ENCODE peak calls at places on chromosomes 7 and 10, in four cellular contexts. T is right lobe of liver, I is AG04450, Q is A549. L is an unnamed sample.

GRCh38 chr7:135499818-135500217 is 10.1 kb downstream of the CNOT4 start:
- DNase-seq in T (no peak), I (no peak), Q (no peak), L (no peak)

GRCh38 chr10:69232252-69232651 is 12.1 kb downstream of the HKDC1 start:
- DNase-seq in T (no peak), I (peak), Q (peak), L (no peak)

GRCh38 chr7:41777894-41778596 is 75.2 kb upstream of the INHBA start:
- DNase-seq in T (no peak), I (no peak), Q (no peak), L (no peak)

GRCh38 chr7:135808206-135808605 is 59.6 kb upstream of the FAM180A start:
- DNase-seq in T (no peak), I (no peak), Q (no peak), L (no peak)

GRCh38 chr10:44010873-44011602 is 362.4 kb upstream of the ZNF32 start:
- DNase-seq in T (no peak), I (no peak), Q (no peak), L (no peak)

GRCh38 chr7:100546129-100546867 is 7.3 kb downstream of the AGFG2 start:
- DNase-seq in T (no peak), I (no peak), Q (peak), L (no peak)

GRCh38 chr7:69147631-69148030 is 450.6 kb upstream of the AUTS2 start:
- DNase-seq in T (no peak), I (no peak), Q (no peak), L (no peak)

GRCh38 chr7:50751136-50751535 is 31.6 kb downstream of the GRB10 start:
- DNase-seq in T (no peak), I (no peak), Q (no peak), L (no peak)

GRCh38 chr7:134941185-134941900 is 45.0 kb upstream of the AGBL3 start:
- DNase-seq in T (no peak), I (peak), Q (peak), L (peak)

GRCh38 chr7:128852537-128853254 is 10.0 kb upstream of the ATP6V1F start:
- DNase-seq in T (no peak), I (no peak), Q (no peak), L (no peak)

GRCh38 chr10:84179059-84179710 is 5.6 kb downstream of the GPR15LG start:
- DNase-seq in T (no peak), I (no peak), Q (peak), L (peak)

GRCh38 chr7:130941322-130942210 is 207.6 kb upstream of the KLF14 start:
- DNase-seq in T (peak), I (no peak), Q (peak), L (no peak)

GRCh38 chr7:2000153-2000687 is 232.5 kb downstream of the MAD1L1 start:
- DNase-seq in T (peak), I (no peak), Q (no peak), L (no peak)

GRCh38 chr10:101046332-101047238 is 15.2 kb upstream of the KAZALD1 start:
- DNase-seq in T (no peak), I (no peak), Q (no peak), L (no peak)

GRCh38 chr10:31103096-31103495 is 71.4 kb upstream of the ZNF438 start:
- DNase-seq in T (no peak), I (no peak), Q (no peak), L (no peak)

GRCh38 chr7:133770863-133771492 is 356.2 kb upstream of the LRGUK start:
- DNase-seq in T (no peak), I (peak), Q (peak), L (peak)

GRCh38 chr10:91683976-91684375 is 51.1 kb upstream of the PPP1R3C start:
- DNase-seq in T (no peak), I (peak), Q (peak), L (peak)

GRCh38 chr7:127254163-127254684 is 1.5 kb upstream of the GRM8 start:
- DNase-seq in T (no peak), I (no peak), Q (no peak), L (no peak)

DNA sequence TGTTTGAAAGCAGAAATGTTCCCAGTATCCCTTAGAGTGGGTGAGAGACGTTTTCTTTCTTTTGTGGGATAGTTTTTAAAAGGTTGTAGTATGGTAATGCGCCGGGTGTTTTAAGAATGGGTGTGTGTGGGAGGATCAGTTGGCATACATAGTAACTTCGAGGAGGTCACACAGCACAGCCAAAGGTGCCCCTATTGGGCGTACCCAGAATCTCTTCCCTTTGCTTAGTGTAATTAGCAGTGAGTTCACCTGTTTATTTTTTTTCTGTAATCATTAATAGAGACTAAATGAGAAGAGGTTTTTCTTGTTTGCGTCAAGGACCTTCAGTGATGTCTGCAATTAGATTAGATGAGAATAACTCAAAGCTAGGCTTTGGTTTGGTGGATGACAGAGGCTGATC is 1.5 kb downstream of the PLEKHA8 start:
- DNase-seq in T (no peak), I (no peak), Q (no peak), L (no peak)
- TF ChIP-seq CTCF in T (no peak), I (no peak), Q (no peak), L (no peak)

GRCh38 chr10:124792998-124793352 is 1.3 kb upstream of the EEF1AKMT2 start:
- DNase-seq in T (no peak), I (no peak), Q (no peak), L (no peak)
- H3K4me3 ChIP-seq in T (peak), I (no peak), Q (peak), L (no peak)

DNA sequence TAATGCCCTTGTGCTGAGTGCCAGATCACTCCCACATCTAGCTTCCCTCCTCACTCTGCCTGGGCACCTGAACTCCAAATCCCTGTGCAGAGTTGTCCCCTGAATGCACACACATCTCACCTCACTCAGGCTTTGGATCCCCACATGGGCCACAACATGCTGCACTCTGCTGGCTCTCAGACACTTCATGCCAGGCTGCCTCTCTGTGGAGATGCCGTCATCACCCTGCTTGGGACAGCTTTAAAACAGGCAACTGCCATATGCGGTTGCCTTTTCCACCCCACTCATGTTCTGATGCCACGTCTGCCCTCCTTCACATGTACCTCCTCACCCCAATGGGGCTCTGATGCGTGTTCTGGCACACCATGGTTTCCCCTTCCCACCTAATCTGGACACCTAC is 477.0 kb downstream of the GFRA1 start:
- DNase-seq in T (no peak), I (no peak), Q (no peak), L (no peak)
- TF ChIP-seq CTCF in T (no peak), I (no peak), Q (no peak), L (no peak)

GRCh38 chr10:16907720-16908119 is 90.5 kb upstream of the RSU1 start:
- DNase-seq in T (no peak), I (no peak), Q (no peak), L (no peak)
- H3K4me3 ChIP-seq in T (no peak), I (no peak), Q (no peak), L (no peak)

GRCh38 chr7:99461221-99461620 is 4.7 kb downstream of the ATP5MF start:
- DNase-seq in T (no peak), I (no peak), Q (no peak), L (no peak)
- TF ChIP-seq CTCF in T (no peak), I (peak), Q (no peak), L (peak)

GRCh38 chr7:25894902-25895791 is 256.9 kb upstream of the NFE2L3 start:
- DNase-seq in T (peak), I (no peak), Q (peak), L (no peak)
- H3K4me3 ChIP-seq in T (peak), I (no peak), Q (peak), L (peak)

GRCh38 chr10:88457680-88458079 is 125.4 kb downstream of the RNLS start:
- DNase-seq in T (no peak), I (no peak), Q (peak), L (no peak)
- TF ChIP-seq CTCF in T (no peak), I (no peak), Q (no peak), L (no peak)

DNA sequence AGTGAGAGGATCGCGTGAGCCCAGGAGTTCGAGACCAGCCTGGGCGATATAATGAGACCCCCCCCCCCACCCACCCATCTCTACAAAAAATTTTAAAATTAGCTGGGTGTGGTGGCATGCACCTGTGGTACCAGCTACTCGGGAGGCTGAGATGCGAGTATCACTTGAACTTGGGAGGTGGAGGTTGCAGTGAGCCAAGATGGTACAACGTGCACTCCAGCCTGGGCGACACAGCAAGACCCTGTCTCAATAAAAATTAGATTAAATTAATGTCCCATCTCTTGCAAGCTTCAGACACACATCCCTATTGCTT is 391 bp upstream of the PROSER2 start:
- DNase-seq in T (no peak), I (no peak), Q (no peak), L (no peak)
- H3K4me3 ChIP-seq in T (peak), I (peak), Q (peak), L (peak)

DNA sequence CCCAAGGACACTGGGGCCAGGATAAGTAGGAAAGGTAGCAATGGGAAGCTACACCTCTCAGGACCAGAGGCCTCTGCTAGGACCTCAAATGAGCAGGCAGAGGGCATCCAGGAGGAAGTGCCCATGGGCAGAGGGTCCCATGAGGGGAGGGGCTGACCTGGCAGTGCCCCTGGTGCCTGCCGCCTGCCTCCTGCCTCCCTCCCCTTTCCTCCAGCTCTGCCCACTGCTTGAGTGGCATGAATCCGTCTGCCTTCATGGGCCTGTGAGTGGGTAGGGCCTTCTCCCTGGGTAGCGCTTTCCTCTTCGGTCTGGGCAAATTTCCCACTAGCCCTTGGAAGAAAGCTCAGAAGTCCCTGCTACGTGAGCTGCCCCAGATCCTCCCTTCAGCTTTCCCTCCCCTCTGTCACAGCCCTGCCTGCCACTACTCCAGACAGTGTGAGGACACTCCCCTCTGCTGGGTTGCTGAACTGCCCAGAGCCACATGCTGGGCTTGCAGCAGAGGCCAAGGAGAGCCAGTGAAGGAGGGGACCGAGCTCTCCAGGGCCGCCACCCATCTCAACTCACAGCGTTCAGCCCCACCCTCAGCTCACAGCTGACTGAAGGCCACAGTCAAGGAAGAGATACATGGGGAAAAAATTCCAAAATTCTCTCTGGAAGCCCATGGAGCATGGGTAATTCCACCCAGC is 141.4 kb downstream of the ARHGAP22 start:
- DNase-seq in T (no peak), I (no peak), Q (no peak), L (no peak)
- TF ChIP-seq CTCF in T (no peak), I (no peak), Q (no peak), L (no peak)